ENCODE peak calls at places on chromosome 13, in ten cellular contexts. J is chondrocyte, R is left ventricle myocardium inferior, O is HCT116, B is epithelial cell of esophagus, M is bronchial epithelial cell, N is AG10803, X is glutamatergic neuron, U is Calu3, Z is coronary artery. S is an unnamed sample.

GRCh38 chr13:61144301-61144700 is 271.3 kb downstream of the PCDH20 start:
- DNase-seq in Z (no peak), U (no peak), M (no peak), X (no peak), O (no peak), B (no peak), N (no peak), R (no peak), J (no peak), S (no peak)

GRCh38 chr13:113350938-113351335 is 13.0 kb downstream of the GRTP1 start:
- DNase-seq in R (no peak), B (no peak), O (no peak), M (no peak), J (no peak), U (no peak), Z (no peak), X (no peak), N (no peak), S (no peak)

GRCh38 chr13:59112375-59112774 is 1051.4 kb downstream of the DIAPH3 start:
- DNase-seq in B (peak), M (peak), N (peak), O (no peak), U (no peak), X (no peak), Z (no peak), R (no peak), J (no peak), S (no peak)

GRCh38 chr13:64278493-64278892 is 2862.8 kb upstream of the PCDH20 start:
- DNase-seq in Z (no peak), N (peak), X (no peak), U (no peak), J (no peak), R (no peak), B (peak), O (no peak), M (no peak), S (no peak)

GRCh38 chr13:99356216-99357089 is 49.3 kb upstream of the GPR183 start:
- DNase-seq in N (peak), J (no peak), M (peak), O (no peak), U (no peak), B (no peak), R (no peak), X (no peak), Z (no peak), S (no peak)

GRCh38 chr13:113406321-113407102 is 42.6 kb upstream of the GRTP1 start:
- DNase-seq in O (no peak), M (no peak), B (no peak), U (no peak), X (no peak), J (peak), N (no peak), Z (no peak), R (no peak), S (no peak)

GRCh38 chr13:99658266-99658991 is 157.2 kb downstream of the TM9SF2 start:
- DNase-seq in R (peak), U (peak), N (peak), Z (no peak), O (no peak), X (peak), M (peak), B (peak), J (no peak), S (no peak)

GRCh38 chr13:74466015-74466414 is 331.8 kb upstream of the KLF12 start:
- DNase-seq in O (no peak), R (no peak), J (no peak), N (no peak), U (no peak), Z (no peak), M (peak), B (peak), X (no peak), S (no peak)

GRCh38 chr13:46195017-46195416 is 13.0 kb upstream of the LCP1 start:
- DNase-seq in N (no peak), B (no peak), M (no peak), O (no peak), Z (no peak), J (no peak), R (no peak), X (no peak), U (no peak), S (no peak)

GRCh38 chr13:20462921-20463320 is 62.7 kb downstream of the CRYL1 start:
- DNase-seq in J (no peak), O (no peak), R (no peak), B (no peak), U (no peak), M (no peak), X (no peak), N (no peak), Z (no peak), S (no peak)
- TF ChIP-seq CTCF in J (no peak), O (no peak), R (no peak), B (no peak), U (no peak), M (no peak), X (no peak), N (no peak), Z (no peak), S (no peak)

DNA sequence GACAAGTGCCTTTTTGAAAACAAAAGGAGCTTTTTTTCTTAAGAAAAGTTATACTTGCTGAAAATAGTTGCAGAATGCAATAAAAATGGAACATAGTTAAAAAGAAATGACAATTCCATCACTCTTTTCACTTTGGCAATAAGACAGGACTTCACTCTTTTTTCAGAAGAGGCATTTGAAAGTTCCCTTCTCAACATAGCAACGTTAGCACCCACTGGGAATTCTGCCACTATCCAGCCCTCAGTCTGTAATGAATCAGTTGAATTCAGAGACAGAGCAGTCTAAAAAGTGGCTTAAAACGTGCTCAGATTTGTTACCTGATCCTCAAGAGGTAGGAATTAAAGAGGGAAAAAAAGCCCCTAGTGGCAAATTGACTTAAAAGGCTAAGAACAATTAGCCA is 10.2 kb downstream of the RGCC start:
- DNase-seq in O (no peak), U (no peak), B (no peak), M (no peak), R (no peak), X (no peak), Z (no peak), N (no peak), J (no peak), S (no peak)
- TF ChIP-seq CTCF in O (no peak), U (no peak), B (no peak), M (no peak), R (no peak), X (no peak), Z (no peak), N (no peak), J (no peak), S (no peak)

GRCh38 chr13:79631260-79631659 is 150.3 kb downstream of the NDFIP2 start:
- DNase-seq in X (no peak), U (peak), N (peak), J (no peak), O (peak), B (peak), Z (no peak), R (no peak), M (peak), S (no peak)
- TF ChIP-seq CTCF in X (no peak), U (no peak), N (peak), J (peak), O (peak), B (peak), Z (no peak), R (peak), M (peak), S (no peak)

GRCh38 chr13:54884645-54885044 is 1856.0 kb downstream of the OLFM4 start:
- DNase-seq in U (no peak), N (no peak), R (no peak), X (no peak), B (no peak), M (no peak), Z (no peak), O (no peak), J (no peak), S (no peak)

GRCh38 chr13:54875111-54875510 is 1846.5 kb downstream of the OLFM4 start:
- DNase-seq in Z (no peak), B (no peak), O (no peak), X (no peak), J (no peak), R (no peak), N (no peak), U (no peak), M (no peak), S (no peak)

GRCh38 chr13:54879036-54879435 is 1850.4 kb downstream of the OLFM4 start:
- DNase-seq in U (no peak), O (no peak), B (no peak), J (no peak), M (no peak), R (no peak), N (no peak), Z (no peak), X (no peak), S (no peak)
- TF ChIP-seq CTCF in U (no peak), O (no peak), B (no peak), J (no peak), M (no peak), R (no peak), N (no peak), Z (no peak), X (no peak), S (no peak)

DNA sequence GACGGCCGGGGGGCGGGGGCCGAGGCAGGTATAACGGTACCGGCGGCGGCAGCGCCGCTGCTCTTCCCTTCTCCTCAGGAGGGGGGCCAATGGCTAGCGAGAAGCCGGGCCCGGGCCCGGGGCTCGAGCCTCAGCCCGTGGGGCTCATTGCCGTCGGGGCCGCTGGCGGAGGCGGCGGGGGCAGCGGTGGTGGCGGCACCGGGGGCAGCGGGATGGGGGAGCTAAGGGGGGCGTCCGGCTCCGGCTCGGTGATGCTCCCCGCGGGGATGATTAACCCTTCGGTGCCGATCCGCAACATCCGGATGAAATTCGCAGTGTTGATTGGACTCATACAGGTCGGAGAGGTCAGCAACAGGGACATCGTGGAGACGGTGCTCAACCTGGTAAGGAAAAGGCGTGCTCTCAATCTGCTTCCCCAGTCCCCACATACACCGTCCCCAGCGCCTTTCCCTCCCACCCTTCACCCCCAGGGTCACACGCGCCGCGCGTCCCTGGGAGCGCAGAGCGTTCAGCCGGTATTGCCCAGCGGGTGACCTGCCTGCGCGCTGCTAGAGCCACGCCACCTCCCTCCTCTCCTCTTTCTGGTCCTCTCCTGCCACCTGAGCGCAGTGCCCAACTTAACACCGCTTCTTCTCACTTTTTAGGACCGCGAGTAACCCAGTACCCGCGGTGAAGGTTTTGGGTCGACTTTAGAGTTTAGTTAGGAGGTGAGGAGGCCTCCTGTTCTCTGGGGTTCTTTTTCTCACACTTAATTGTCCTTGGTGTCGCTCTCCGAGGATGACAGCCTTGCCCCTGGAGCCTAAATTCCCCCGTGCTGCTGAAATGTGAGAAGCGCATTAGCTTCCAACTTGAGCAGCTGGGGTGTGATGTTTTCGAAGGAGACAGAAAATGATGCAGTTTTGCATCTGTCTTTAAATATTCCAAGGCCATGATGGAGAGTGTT is 933 bp downstream of the NBEA start:
- DNase-seq in N (no peak), M (no peak), R (peak), X (peak), O (no peak), J (no peak), B (no peak), U (peak), Z (peak), S (no peak)
- TF ChIP-seq CTCF in N (no peak), M (no peak), R (no peak), X (no peak), O (no peak), J (no peak), B (no peak), U (no peak), Z (no peak), S (no peak)

GRCh38 chr13:80497978-80498377 is 157.1 kb upstream of the SPRY2 start:
- DNase-seq in U (no peak), B (no peak), R (no peak), X (no peak), M (no peak), O (no peak), Z (no peak), N (no peak), J (no peak), S (no peak)
- TF ChIP-seq CTCF in U (no peak), B (no peak), R (no peak), X (no peak), M (no peak), O (no peak), Z (no peak), N (no peak), J (no peak), S (no peak)

DNA sequence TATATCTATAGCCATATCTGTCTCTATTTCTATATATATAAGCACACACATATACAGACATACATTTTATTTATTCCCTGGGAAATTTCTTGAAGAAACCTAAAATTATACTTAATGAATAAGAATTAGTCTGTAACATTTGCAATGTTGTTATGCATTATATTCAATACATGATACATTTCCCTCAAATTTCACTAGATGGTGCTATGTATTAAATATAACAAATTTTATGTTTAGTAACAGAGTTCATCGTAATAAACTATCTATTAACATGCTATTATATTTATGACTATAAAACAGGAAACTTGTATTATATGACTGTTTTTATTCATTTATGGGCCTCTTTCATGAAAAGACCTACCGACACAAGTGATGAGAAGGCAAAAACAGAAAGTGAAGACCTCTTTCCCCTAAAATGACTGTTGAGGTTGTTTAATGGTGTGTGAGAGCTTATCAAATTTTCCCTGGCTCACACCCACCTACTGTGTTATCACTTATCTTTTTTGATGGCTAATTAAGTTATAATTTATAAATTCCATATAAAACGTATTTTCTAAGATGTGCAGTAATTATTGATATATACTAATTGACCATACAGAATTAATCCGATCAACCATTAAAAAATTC is 881.9 kb downstream of the SLITRK6 start:
- DNase-seq in U (no peak), N (peak), J (no peak), M (peak), R (no peak), B (peak), X (no peak), Z (no peak), O (no peak), S (no peak)
- TF ChIP-seq CTCF in U (no peak), N (peak), J (peak), M (no peak), R (peak), B (peak), X (peak), Z (no peak), O (peak), S (no peak)

DNA sequence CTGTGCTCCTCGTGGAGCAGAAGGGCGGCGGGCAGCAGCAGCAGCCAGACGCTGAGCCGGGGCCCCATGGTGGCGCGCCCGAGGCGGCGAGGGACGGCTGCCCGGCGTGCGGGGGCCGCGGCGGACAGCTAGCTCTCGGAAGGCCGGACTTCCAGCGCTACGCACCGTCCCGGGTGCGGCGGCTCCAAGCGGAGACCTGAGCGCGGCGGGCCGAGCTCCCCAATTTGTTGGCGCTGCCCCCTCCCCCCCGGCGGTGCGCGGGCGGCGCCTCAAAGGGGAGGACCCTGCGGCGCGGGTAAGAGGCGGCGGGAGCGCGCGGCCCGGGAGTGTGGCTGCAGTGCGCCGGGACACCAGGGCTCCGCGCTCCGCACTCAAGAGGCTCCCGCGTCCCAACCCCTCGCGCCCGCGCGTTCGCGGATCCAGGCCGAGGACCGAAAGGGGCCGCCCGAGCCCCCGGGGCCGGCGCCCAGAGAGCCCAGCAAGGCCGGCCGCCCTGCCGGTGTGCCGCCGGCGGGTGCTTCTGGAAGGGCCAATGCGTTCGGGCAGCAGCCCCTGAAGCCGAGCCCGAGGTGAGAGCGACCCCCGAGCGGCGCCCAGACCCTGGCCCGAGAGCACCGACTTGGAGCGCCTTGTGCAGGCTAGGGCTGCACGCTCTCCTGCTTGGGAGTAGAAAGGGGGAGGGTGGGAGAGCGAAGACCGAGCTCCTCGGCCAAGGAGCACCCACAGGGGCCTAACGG is at the start of the genes COL4A1 and COL4A2:
- DNase-seq in M (peak), J (no peak), N (peak), X (peak), B (peak), U (no peak), O (no peak), Z (peak), R (peak), S (no peak)
- TF ChIP-seq CTCF in M (no peak), J (no peak), N (no peak), X (no peak), B (no peak), U (no peak), O (no peak), Z (no peak), R (no peak), S (no peak)

DNA sequence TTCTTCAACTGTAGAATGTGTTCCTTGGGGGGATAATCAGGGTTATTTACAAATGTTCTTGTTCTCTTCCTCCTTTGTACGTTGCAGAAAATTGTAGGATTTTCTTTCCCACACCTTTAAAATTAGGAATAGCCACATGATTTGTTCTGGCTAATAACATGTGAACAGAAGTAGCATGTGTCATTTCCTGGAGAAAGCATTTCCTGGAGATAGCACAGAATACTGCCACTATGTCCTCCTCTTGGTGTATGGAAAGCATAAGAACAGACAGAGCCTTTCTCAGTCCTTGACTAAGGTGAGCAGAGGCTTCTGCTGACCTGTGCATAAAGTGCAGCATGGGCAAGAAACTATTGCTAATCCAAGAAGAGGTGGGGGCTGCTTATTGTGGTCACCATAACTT is 101.8 kb downstream of the FAM216B start:
- DNase-seq in N (no peak), J (no peak), B (no peak), M (peak), R (no peak), O (no peak), X (no peak), U (no peak), Z (no peak), S (no peak)
- TF ChIP-seq CTCF in N (no peak), J (no peak), B (no peak), M (no peak), R (no peak), O (no peak), X (no peak), U (no peak), Z (no peak), S (no peak)